ENCODE peak calls at places on chromosome 11, in six cellular contexts. F is sigmoid colon, X is suprapubic skin, C is PC-3, S is tibial nerve, N is Peyer's patch. P is an unnamed sample.

GRCh38 chr11:104151404-104152204 is 12.3 kb downstream of the PDGFD start:
- DNase-seq in F (no peak), X (no peak), C (peak; percentile 48), S (no peak), N (no peak), P (no peak)

GRCh38 chr11:4684631-4685285 is 12.9 kb downstream of the OR51E2 start:
- DNase-seq in F (no peak), X (no peak), C (no peak), S (no peak), N (no peak), P (no peak)

GRCh38 chr11:68142028-68142412 is 20.8 kb upstream of the CHKA start:
- DNase-seq in F (no peak), X (no peak), C (peak; percentile 61), S (no peak), N (no peak), P (peak; percentile 6)

GRCh38 chr11:63629426-63629825 is 15.2 kb upstream of the PLAAT3 start:
- DNase-seq in F (no peak), X (no peak), C (no peak), S (no peak), N (no peak), P (no peak)

GRCh38 chr11:126415128-126415527 is 59.6 kb downstream of the ST3GAL4 start:
- DNase-seq in F (peak; percentile 97), X (peak; percentile 90), C (no peak), S (peak; percentile 94), N (peak; percentile 80), P (no peak)

GRCh38 chr11:93054881-93055280 is 85.4 kb downstream of the MTNR1B start:
- DNase-seq in F (no peak), X (no peak), C (peak; percentile 94), S (no peak), N (no peak), P (no peak)

GRCh38 chr11:116118138-116118470 is 613.9 kb upstream of the CADM1 start:
- DNase-seq in F (no peak), X (no peak), C (no peak), S (no peak), N (no peak), P (no peak)

GRCh38 chr11:132895340-132895739 is 637.0 kb downstream of the OPCML start:
- DNase-seq in F (no peak), X (no peak), C (no peak), S (no peak), N (no peak), P (no peak)

GRCh38 chr11:61256710-61257482 is 15.9 kb downstream of the PGA5 start:
- DNase-seq in F (no peak), X (no peak), C (no peak), S (no peak), N (no peak), P (no peak)

GRCh38 chr11:109845437-109845836 is 247.8 kb upstream of the ZC3H12C start:
- DNase-seq in F (no peak), X (no peak), C (no peak), S (peak; percentile 13), N (no peak), P (no peak)

GRCh38 chr11:117829369-117829725 is 4.8 kb upstream of the FXYD2 start:
- DNase-seq in F (peak; percentile 66), X (no peak), C (no peak), S (no peak), N (peak; percentile 45), P (no peak)

GRCh38 chr11:27353593-27354358 is 9.2 kb downstream of the CCDC34 start:
- DNase-seq in F (no peak), X (no peak), C (no peak), S (no peak), N (no peak), P (no peak)

GRCh38 chr11:48093795-48094642 is 113.7 kb downstream of the PTPRJ start:
- DNase-seq in F (no peak), X (no peak), C (peak; percentile 56), S (no peak), N (peak; percentile 77), P (no peak)

GRCh38 chr11:11306855-11307254 is 46.2 kb downstream of the CSNK2A3 start:
- DNase-seq in F (no peak), X (no peak), C (no peak), S (no peak), N (no peak), P (no peak)

GRCh38 chr11:65589444-65590239 is 6.0 kb downstream of the KCNK7 start:
- DNase-seq in F (peak; percentile 66), X (no peak), C (no peak), S (no peak), N (no peak), P (no peak)

GRCh38 chr11:8867035-8867434 is 44.0 kb upstream of the AKIP1 start:
- DNase-seq in F (no peak), X (no peak), C (no peak), S (no peak), N (no peak), P (no peak)

GRCh38 chr11:86449993-86450629 is 75.4 kb downstream of the CCDC81 start:
- DNase-seq in F (no peak), X (no peak), C (no peak), S (no peak), N (no peak), P (no peak)

GRCh38 chr11:86459002-86459385 is 84.3 kb downstream of the CCDC81 start:
- DNase-seq in F (no peak), X (no peak), C (peak; percentile 53), S (no peak), N (no peak), P (no peak)

GRCh38 chr11:86456075-86456939 is 81.6 kb downstream of the CCDC81 start:
- DNase-seq in F (peak; percentile 92), X (peak; percentile 93), C (peak; percentile 89), S (peak; percentile 97), N (peak; percentile 93), P (peak; percentile 64)

GRCh38 chr11:86458294-86459001 is 83.8 kb downstream of the CCDC81 start:
- DNase-seq in F (no peak), X (no peak), C (no peak), S (peak; percentile 41), N (no peak), P (no peak)

DNA sequence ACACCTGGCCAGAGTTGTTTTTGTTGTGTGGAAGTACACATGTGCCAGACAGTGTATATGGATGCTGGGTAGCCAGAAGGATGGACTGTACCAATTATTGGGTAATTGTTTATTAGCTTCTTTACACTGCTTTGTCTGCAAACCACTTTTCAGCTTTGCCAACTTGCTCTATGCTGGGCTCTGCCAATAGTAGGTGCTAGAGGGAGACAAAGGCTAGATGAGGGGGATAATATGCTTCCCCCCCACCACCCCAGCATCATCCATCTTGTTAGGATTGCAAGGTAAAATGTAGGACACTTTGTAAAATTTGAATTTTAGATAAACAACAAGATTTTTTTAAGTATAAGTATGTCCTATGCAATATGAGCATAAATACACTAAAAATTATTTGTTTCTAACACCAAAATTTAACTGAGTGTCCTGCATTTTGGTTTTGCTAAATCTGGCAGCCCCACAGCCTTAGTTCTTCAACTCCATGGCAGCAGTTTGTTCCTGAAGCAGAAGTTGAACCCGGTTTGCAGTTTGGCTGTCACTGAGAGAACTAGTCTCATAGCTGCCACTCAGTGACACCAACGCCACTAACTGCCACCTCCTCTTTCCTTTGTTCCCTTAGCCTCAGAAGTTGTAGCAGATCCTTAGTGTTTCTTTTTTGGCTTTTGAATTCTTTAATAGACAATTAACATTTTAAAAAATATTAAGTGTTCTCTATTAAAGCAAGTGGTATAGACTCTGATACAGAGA is 78.8 kb downstream of the CCDC81 start:
- DNase-seq in F (no peak), X (no peak), C (no peak), S (no peak), N (no peak), P (no peak)
- TF ChIP-seq CTCF in F (no peak), X (no peak), C (no peak), S (no peak), N (no peak), P (no peak)

GRCh38 chr11:35619030-35619753 is 932 bp downstream of the FJX1 start:
- DNase-seq in F (peak; percentile 67), X (no peak), C (peak; percentile 45), S (no peak), N (peak; percentile 46), P (no peak)

GRCh38 chr11:35619754-35620640 is 1.7 kb downstream of the FJX1 start:
- DNase-seq in F (peak; percentile 63), X (no peak), C (peak; percentile 32), S (no peak), N (no peak), P (no peak)

GRCh38 chr11:35623708-35624168 is 5.5 kb downstream of the FJX1 start:
- DNase-seq in F (no peak), X (no peak), C (peak; percentile 92), S (no peak), N (no peak), P (no peak)

GRCh38 chr11:35622070-35622469 is 3.8 kb downstream of the FJX1 start:
- DNase-seq in F (no peak), X (no peak), C (peak; percentile 64), S (no peak), N (no peak), P (no peak)

GRCh38 chr11:35621620-35622019 is 3.4 kb downstream of the FJX1 start:
- DNase-seq in F (no peak), X (no peak), C (peak; percentile 76), S (no peak), N (no peak), P (no peak)
- H3K27ac ChIP-seq in F (no peak overlapping the region), X (peak overlapping the region; percentile 26), C (peak overlapping the region; percentile 93), S (no peak overlapping the region), N (no peak overlapping the region), P (no peak overlapping the region)

DNA sequence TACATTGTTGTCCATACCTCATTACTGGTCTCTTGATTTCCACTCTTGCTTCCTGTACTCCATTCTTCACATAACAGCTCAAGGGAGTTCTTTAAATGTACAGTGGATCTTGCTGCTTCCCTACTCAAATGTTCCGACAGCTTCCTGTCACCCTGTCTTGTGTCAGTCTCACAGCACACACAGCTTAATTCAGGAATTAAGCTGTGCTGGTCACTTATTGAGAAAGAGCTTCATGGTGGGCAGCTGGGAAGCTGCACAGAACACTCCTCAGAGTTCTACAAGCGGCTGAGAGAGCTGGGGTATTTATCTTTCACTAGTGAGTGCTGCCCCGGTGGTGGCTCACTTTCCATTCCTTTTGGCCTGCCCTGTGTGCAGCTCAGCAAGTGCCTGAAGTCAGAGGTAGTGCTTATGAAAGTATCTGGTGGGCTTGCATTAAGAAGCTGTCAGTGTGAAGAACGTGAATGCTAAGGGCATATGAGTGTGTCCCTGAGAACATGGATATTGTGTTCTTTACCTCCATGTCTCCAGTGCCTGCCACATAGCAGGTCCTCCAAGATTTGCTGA is 48.7 kb downstream of the KCNQ1OT1 start:
- DNase-seq in F (no peak), X (no peak), C (no peak), S (no peak), N (no peak), P (no peak)
- H3K9me3 ChIP-seq in F (peaks cover 42% of the 10 kb centered on the region), X (peaks cover 18% of the 10 kb centered on the region), C (peaks cover 19% of the 10 kb centered on the region), S (peaks cover 6% of the 10 kb centered on the region), N (peaks cover 34% of the 10 kb centered on the region), P (peaks cover 38% of the 10 kb centered on the region)

GRCh38 chr11:124943242-124943641 is 7.4 kb upstream of the HEPACAM start:
- DNase-seq in F (no peak), X (no peak), C (no peak), S (no peak), N (no peak), P (no peak)
- TF ChIP-seq CTCF in F (no peak), X (no peak), C (no peak), S (no peak), N (no peak), P (no peak)